ENCODE peak calls at places on chromosomes 13 and 19, in nine cellular contexts. S, C, A, I, P, H, Q, J and K are unnamed samples.

GRCh38 chr19:11995174-11995573 is 30.3 kb downstream of the ZNF763 start:
- DNase-seq in S (no peak), C (no peak), A (no peak), I (no peak), P (no peak), H (no peak), Q (no peak), J (no peak), K (no peak)

GRCh38 chr19:5914946-5915781 is 1.1 kb downstream of the CAPS start:
- DNase-seq in S (no peak), C (no peak), A (no peak), I (no peak), P (no peak), H (no peak), Q (peak; percentile 51), J (no peak), K (no peak)

GRCh38 chr13:20274466-20274865 is 42.3 kb upstream of the GJB6 start:
- DNase-seq in S (no peak), C (no peak), A (no peak), I (no peak), P (no peak), H (no peak), Q (peak; percentile 36), J (no peak), K (no peak)

GRCh38 chr13:78806457-78806856 is 147.5 kb upstream of the OBI1 start:
- DNase-seq in S (no peak), C (no peak), A (no peak), I (no peak), P (no peak), H (no peak), Q (no peak), J (no peak), K (no peak)

GRCh38 chr13:35309711-35310110 is 166.8 kb downstream of the MAB21L1 start:
- DNase-seq in S (no peak), C (no peak), A (no peak), I (no peak), P (no peak), H (no peak), Q (no peak), J (no peak), K (no peak)

GRCh38 chr19:48372904-48373303 is 8.7 kb downstream of the SYNGR4 start:
- DNase-seq in S (peak; percentile 82), C (no peak), A (peak; percentile 96), I (peak; percentile 54), P (no peak), H (peak; percentile 57), Q (no peak), J (no peak), K (no peak)

GRCh38 chr13:43019811-43020210 is 3.6 kb upstream of the DNAJC15 start:
- DNase-seq in S (no peak), C (no peak), A (no peak), I (no peak), P (no peak), H (no peak), Q (no peak), J (no peak), K (no peak)

GRCh38 chr13:99383511-99383921 is 76.3 kb upstream of the GPR183 start:
- DNase-seq in S (no peak), C (no peak), A (no peak), I (no peak), P (no peak), H (no peak), Q (no peak), J (no peak), K (no peak)

GRCh38 chr13:51347099-51347498 is 7.6 kb downstream of the SERPINE3 start:
- DNase-seq in S (no peak), C (no peak), A (no peak), I (no peak), P (no peak), H (no peak), Q (no peak), J (no peak), K (no peak)

GRCh38 chr19:1810439-1811160 is 1.5 kb downstream of the ATP8B3 start:
- DNase-seq in S (no peak), C (no peak), A (no peak), I (no peak), P (no peak), H (no peak), Q (no peak), J (no peak), K (no peak)

GRCh38 chr13:20053016-20053415 is 94.5 kb downstream of the ZMYM2 start:
- DNase-seq in S (no peak), C (no peak), A (no peak), I (no peak), P (no peak), H (no peak), Q (no peak), J (no peak), K (no peak)

GRCh38 chr19:32233091-32233490 is 112.3 kb upstream of the ZNF507 start:
- DNase-seq in S (no peak), C (no peak), A (no peak), I (no peak), P (no peak), H (no peak), Q (no peak), J (no peak), K (no peak)

GRCh38 chr19:28563964-28564914 is 648.7 kb downstream of the UQCRFS1 start:
- DNase-seq in S (no peak), C (no peak), A (no peak), I (no peak), P (no peak), H (no peak), Q (no peak), J (no peak), K (no peak)

GRCh38 chr19:49119411-49120324 is at the start of gene PPFIA3:
- DNase-seq in S (no peak), C (peak; percentile 66), A (no peak), I (no peak), P (no peak), H (peak; percentile 46), Q (peak; percentile 63), J (no peak), K (no peak)

GRCh38 chr13:110303644-110304043 is 3.3 kb downstream of the COL4A1 start:
- DNase-seq in S (no peak), C (no peak), A (no peak), I (no peak), P (no peak), H (no peak), Q (no peak), J (no peak), K (no peak)

GRCh38 chr13:34044041-34044440 is 226.1 kb downstream of the RFC3 start:
- DNase-seq in S (no peak), C (no peak), A (no peak), I (no peak), P (no peak), H (no peak), Q (no peak), J (no peak), K (no peak)

GRCh38 chr13:77717508-77717907 is 20.0 kb downstream of the SLAIN1 start:
- DNase-seq in S (no peak), C (no peak), A (no peak), I (no peak), P (no peak), H (no peak), Q (no peak), J (no peak), K (no peak)

GRCh38 chr19:3821857-3822364 is 35.7 kb upstream of the MATK start:
- DNase-seq in S (no peak), C (peak; percentile 98), A (peak; percentile 19), I (no peak), P (peak; percentile 95), H (peak; percentile 21), Q (peak; percentile 74), J (peak; percentile 75), K (peak; percentile 86)

GRCh38 chr19:17136026-17136425 is 60.4 kb downstream of the MYO9B start:
- DNase-seq in S (no peak), C (no peak), A (no peak), I (no peak), P (no peak), H (no peak), Q (no peak), J (no peak), K (no peak)

GRCh38 chr13:33870046-33870668 is 52.2 kb downstream of the RFC3 start:
- DNase-seq in S (peak; percentile 63), C (no peak), A (no peak), I (no peak), P (no peak), H (peak; percentile 73), Q (no peak), J (no peak), K (no peak)

GRCh38 chr13:100541882-100542545 is 46.6 kb downstream of the GGACT start:
- DNase-seq in S (no peak), C (no peak), A (no peak), I (no peak), P (no peak), H (no peak), Q (no peak), J (no peak), K (no peak)

GRCh38 chr13:109940637-109941036 is 154.3 kb upstream of the IRS2 start:
- DNase-seq in S (no peak), C (no peak), A (no peak), I (no peak), P (no peak), H (no peak), Q (no peak), J (no peak), K (no peak)

GRCh38 chr19:51931921-51932320 is 4.6 kb downstream of the ZNF613 start:
- DNase-seq in S (no peak), C (no peak), A (no peak), I (no peak), P (no peak), H (no peak), Q (no peak), J (no peak), K (no peak)

GRCh38 chr19:855566-856120 is 3.5 kb downstream of the ELANE start:
- DNase-seq in S (no peak), C (no peak), A (no peak), I (no peak), P (no peak), H (no peak), Q (no peak), J (no peak), K (no peak)

GRCh38 chr19:45800009-45800553 is 7.4 kb upstream of the DMWD start:
- DNase-seq in S (no peak), C (no peak), A (no peak), I (no peak), P (no peak), H (no peak), Q (no peak), J (no peak), K (no peak)

GRCh38 chr13:96710166-96710866 is 284.0 kb downstream of the OXGR1 start:
- DNase-seq in S (no peak), C (no peak), A (no peak), I (no peak), P (no peak), H (no peak), Q (no peak), J (no peak), K (no peak)